ENCODE peak calls at places on chromosomes 13 and 19, in eight cellular contexts. T is GM23338, E is coronary artery, Y is body of pancreas, P is progenitor cell of endocrine pancreas, U is ascending aorta, B is BE2C, F is endothelial cell. C is an unnamed sample.

GRCh38 chr13:92303428-92303827 is 905.0 kb downstream of the GPC5 start:
- DNase-seq in U (no peak), B (no peak), E (no peak), T (no peak), P (no peak), F (no peak), Y (no peak), C (no peak)

GRCh38 chr13:75418997-75419396 is 63.0 kb downstream of the TBC1D4 start:
- DNase-seq in E (no peak), P (no peak), Y (no peak), F (no peak), B (no peak), U (no peak), T (no peak), C (no peak)

GRCh38 chr13:28735481-28736029 is 16.8 kb upstream of the SLC46A3 start:
- DNase-seq in E (peak; percentile 41), Y (no peak), P (no peak), F (no peak), B (no peak), T (no peak), U (no peak), C (no peak)

GRCh38 chr19:6720369-6721112 is at the start of gene C3:
- DNase-seq in Y (peak; percentile 73), B (no peak), U (peak; percentile 74), F (no peak), T (no peak), P (no peak), E (peak; percentile 87), C (peak; percentile 57)

GRCh38 chr13:93794197-93794885 is 567.7 kb downstream of the GPC6 start:
- DNase-seq in F (no peak), U (no peak), E (no peak), P (no peak), B (no peak), T (no peak), Y (no peak), C (no peak)

GRCh38 chr13:60627071-60627686 is 230.2 kb downstream of the TDRD3 start:
- DNase-seq in P (peak; percentile 30), F (peak; percentile 79), U (no peak), T (peak; percentile 91), B (peak; percentile 64), Y (peak; percentile 16), E (no peak), C (peak; percentile 8)

GRCh38 chr13:41668130-41668757 is 210.9 kb downstream of the RGCC start:
- DNase-seq in T (peak; percentile 91), B (peak; percentile 63), F (peak; percentile 49), E (peak; percentile 71), P (peak; percentile 15), Y (peak; percentile 52), U (peak; percentile 80), C (peak; percentile 39)

GRCh38 chr19:55340784-55341147 is 1.1 kb downstream of the KMT5C start:
- DNase-seq in U (no peak), F (peak; percentile 41), E (no peak), P (peak; percentile 35), T (peak; percentile 62), B (peak; percentile 51), Y (no peak), C (peak; percentile 32)

GRCh38 chr19:58474291-58474996 is 1.7 kb upstream of the ZNF446 start:
- DNase-seq in Y (no peak), T (no peak), F (no peak), U (no peak), E (no peak), P (no peak), B (no peak), C (no peak)

GRCh38 chr13:76764429-76764828 is 121.8 kb downstream of the KCTD12 start:
- DNase-seq in B (no peak), Y (no peak), F (no peak), P (no peak), U (peak; percentile 85), T (no peak), E (peak; percentile 75), C (peak; percentile 1)

GRCh38 chr13:94433055-94433947 is 46.2 kb downstream of the DCT start:
- DNase-seq in P (no peak), Y (no peak), B (no peak), F (no peak), E (no peak), U (no peak), T (peak; percentile 62), C (no peak)

GRCh38 chr13:85406269-85406975 is 392.8 kb downstream of the SLITRK6 start:
- DNase-seq in T (no peak), B (no peak), E (no peak), Y (no peak), U (no peak), F (no peak), P (no peak), C (no peak)

GRCh38 chr13:67238277-67238859 is 8.2 kb upstream of the PCDH9 start:
- DNase-seq in E (no peak), P (no peak), B (no peak), T (peak; percentile 24), Y (no peak), U (no peak), F (no peak), C (no peak)
- TF ChIP-seq CTCF in E (peak; percentile 58), P (peak; percentile 85), B (peak; percentile 50), T (peak; percentile 78), Y (peak; percentile 74), U (peak; percentile 79), F (peak; percentile 90), C (no peak)

GRCh38 chr13:78238911-78239310 is 320.3 kb upstream of the EDNRB start:
- DNase-seq in B (no peak), E (no peak), F (no peak), Y (no peak), T (no peak), P (no peak), U (no peak), C (no peak)

GRCh38 chr13:78247362-78247761 is 328.7 kb upstream of the EDNRB start:
- DNase-seq in P (no peak), F (no peak), Y (no peak), U (no peak), T (no peak), E (no peak), B (no peak), C (no peak)

GRCh38 chr13:78239681-78240080 is 321.1 kb upstream of the EDNRB start:
- DNase-seq in B (no peak), E (no peak), P (no peak), U (no peak), F (no peak), T (peak; percentile 13), Y (no peak), C (no peak)

GRCh38 chr13:78241278-78241919 is 322.8 kb upstream of the EDNRB start:
- DNase-seq in Y (peak; percentile 13), E (no peak), F (peak; percentile 66), U (no peak), B (peak; percentile 74), T (peak; percentile 84), P (peak; percentile 30), C (peak; percentile 16)
- TF ChIP-seq CTCF in Y (peak; percentile 25), E (no peak), F (peak; percentile 75), U (peak; percentile 9), B (peak; percentile 88), T (peak; percentile 88), P (peak; percentile 86), C (peak; percentile 25)

GRCh38 chr13:48975926-48976676 is 389 bp downstream of the FNDC3A start:
- DNase-seq in Y (peak; percentile 89), F (peak; percentile 75), P (peak; percentile 69), E (peak; percentile 89), T (peak; percentile 83), B (peak; percentile 94), U (peak; percentile 90), C (peak; percentile 84)

GRCh38 chr13:48977973-48978372 is 2.3 kb downstream of the FNDC3A start:
- DNase-seq in E (no peak), T (no peak), Y (no peak), F (no peak), U (no peak), P (no peak), B (no peak), C (no peak)

GRCh38 chr13:48973845-48974431 is 1.8 kb upstream of the FNDC3A start:
- DNase-seq in B (no peak), Y (no peak), U (no peak), E (no peak), P (no peak), T (no peak), F (no peak), C (no peak)

GRCh38 chr13:48976677-48977625 is 1.2 kb downstream of the FNDC3A start:
- DNase-seq in B (no peak), P (no peak), U (no peak), E (no peak), F (no peak), T (no peak), Y (no peak), C (no peak)

DNA sequence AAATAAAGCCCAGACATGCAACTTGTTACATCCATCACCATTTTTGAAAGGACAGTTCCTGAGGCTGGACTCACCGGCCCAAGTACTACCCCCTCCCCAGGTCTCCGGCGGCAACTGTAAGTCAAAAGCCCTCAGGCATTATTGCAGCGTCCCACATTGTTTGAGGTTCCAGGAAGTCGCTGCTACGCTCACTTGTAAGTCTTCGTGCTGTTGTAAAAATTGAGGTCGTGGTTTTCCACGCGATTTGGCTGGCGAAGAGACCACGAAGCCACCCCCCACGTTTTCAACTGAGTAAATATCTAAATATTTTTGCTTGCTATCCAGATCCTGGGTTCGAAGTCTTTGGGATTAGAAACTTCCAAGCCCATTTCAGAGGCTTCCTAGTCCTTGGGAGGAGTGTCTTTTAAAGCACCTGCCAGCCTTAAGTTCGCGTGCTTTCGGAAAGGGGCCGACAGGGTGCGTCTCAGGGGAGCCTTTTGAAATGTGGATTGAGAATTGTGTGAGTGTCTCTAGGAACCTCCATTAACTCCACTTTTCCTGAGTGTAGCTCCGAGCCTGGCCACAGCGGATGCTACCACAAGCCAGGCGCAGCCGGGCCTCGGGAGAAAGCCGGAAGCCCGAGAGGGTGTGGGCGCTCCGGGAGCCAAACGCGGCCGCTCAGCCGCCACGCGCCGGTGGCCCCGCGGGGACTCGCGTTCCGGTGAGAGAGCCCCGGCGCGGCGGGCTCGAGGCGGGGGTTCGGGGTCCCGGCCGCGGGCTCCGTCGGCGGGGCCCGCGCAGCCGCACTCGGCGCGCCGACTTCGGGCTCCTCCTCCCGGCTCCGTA is at the start of gene FNDC3A:
- DNase-seq in F (peak; percentile 73), P (peak; percentile 57), Y (peak; percentile 62), T (peak; percentile 89), U (peak; percentile 88), E (peak; percentile 82), B (peak; percentile 24), C (peak; percentile 21)
- TF ChIP-seq CTCF in F (no peak), P (peak; percentile 24), Y (no peak), T (peak; percentile 20), U (no peak), E (no peak), B (no peak), C (no peak)

GRCh38 chr19:15629003-15629880 is 11.5 kb upstream of the CYP4F3 start:
- DNase-seq in P (no peak), T (peak; percentile 62), B (peak; percentile 80), Y (peak; percentile 86), E (peak; percentile 78), U (peak; percentile 86), F (no peak), C (peak; percentile 87)

GRCh38 chr19:15634105-15634504 is 6.6 kb upstream of the CYP4F3 start:
- DNase-seq in T (no peak), P (no peak), E (no peak), Y (no peak), U (no peak), B (no peak), F (no peak), C (no peak)

GRCh38 chr19:15633122-15633521 is 7.6 kb upstream of the CYP4F3 start:
- DNase-seq in U (no peak), Y (no peak), E (no peak), F (no peak), T (no peak), P (no peak), B (no peak), C (no peak)

GRCh38 chr19:15635016-15635805 is 5.5 kb upstream of the CYP4F3 start:
- DNase-seq in U (no peak), P (no peak), T (no peak), B (no peak), Y (no peak), E (no peak), F (no peak), C (no peak)

GRCh38 chr19:15631817-15632216 is 8.9 kb upstream of the CYP4F3 start:
- DNase-seq in Y (no peak), T (peak; percentile 28), F (no peak), B (peak; percentile 41), E (peak; percentile 40), U (no peak), P (no peak), C (peak; percentile 50)
- TF ChIP-seq CTCF in Y (no peak), T (peak; percentile 24), F (no peak), B (peak; percentile 40), E (no peak), U (peak; percentile 25), P (no peak), C (peak; percentile 71)